ENCODE peak calls at places on chromosomes 6 and 20, in seven cellular contexts. One of them, this sample, is unnamed.
A peak's percentile ranks its signal among the peaks of the same experiment; 100 is the strongest.

GRCh38 chr6:13453172-13453552 is 34.2 kb downstream of the GFOD1 start:
- DNase-seq in effector memory CD8-positive, alpha-beta T cell: no peak
- DNase-seq in neural crest cell: no peak
- DNase-seq in tibial artery: no peak
- DNase-seq in ovary: no peak
- DNase-seq in NCI-H1694 treated with DMSO at 0.1 percent for 48 hours: no peak
- DNase-seq in activated CD4-positive, CD25-positive, alpha-beta regulatory T cell: no peak
- DNase-seq in this sample: no peak

GRCh38 chr6:157756708-157757429 is 66.2 kb upstream of the SNX9 start:
- DNase-seq in effector memory CD8-positive, alpha-beta T cell: peak; percentile 76
- DNase-seq in neural crest cell: peak; percentile 87
- DNase-seq in tibial artery: peak; percentile 92
- DNase-seq in ovary: peak; percentile 93
- DNase-seq in NCI-H1694 treated with DMSO at 0.1 percent for 48 hours: peak; percentile 77
- DNase-seq in activated CD4-positive, CD25-positive, alpha-beta regulatory T cell: peak; percentile 70
- DNase-seq in this sample: peak; percentile 69

GRCh38 chr20:44861547-44862006 is 23.9 kb upstream of the YWHAB start:
- DNase-seq in effector memory CD8-positive, alpha-beta T cell: no peak
- DNase-seq in neural crest cell: no peak
- DNase-seq in tibial artery: peak; percentile 88
- DNase-seq in ovary: no peak
- DNase-seq in NCI-H1694 treated with DMSO at 0.1 percent for 48 hours: no peak
- DNase-seq in activated CD4-positive, CD25-positive, alpha-beta regulatory T cell: no peak
- DNase-seq in this sample: no peak

GRCh38 chr6:104639671-104640070 is 220.0 kb downstream of the HACE1 start:
- DNase-seq in effector memory CD8-positive, alpha-beta T cell: no peak
- DNase-seq in neural crest cell: no peak
- DNase-seq in tibial artery: no peak
- DNase-seq in ovary: no peak
- DNase-seq in NCI-H1694 treated with DMSO at 0.1 percent for 48 hours: no peak
- DNase-seq in activated CD4-positive, CD25-positive, alpha-beta regulatory T cell: no peak
- DNase-seq in this sample: no peak

GRCh38 chr20:2767768-2768631 is 32.4 kb downstream of the CPXM1 start:
- DNase-seq in effector memory CD8-positive, alpha-beta T cell: no peak
- DNase-seq in neural crest cell: no peak
- DNase-seq in tibial artery: peak; percentile 52
- DNase-seq in ovary: no peak
- DNase-seq in NCI-H1694 treated with DMSO at 0.1 percent for 48 hours: no peak
- DNase-seq in activated CD4-positive, CD25-positive, alpha-beta regulatory T cell: no peak
- DNase-seq in this sample: no peak

GRCh38 chr20:37564388-37565133 is 36.9 kb upstream of the BLCAP start:
- DNase-seq in effector memory CD8-positive, alpha-beta T cell: peak; percentile 38
- DNase-seq in neural crest cell: peak; percentile 83
- DNase-seq in tibial artery: no peak
- DNase-seq in ovary: peak; percentile 34
- DNase-seq in NCI-H1694 treated with DMSO at 0.1 percent for 48 hours: peak; percentile 20
- DNase-seq in activated CD4-positive, CD25-positive, alpha-beta regulatory T cell: peak; percentile 10
- DNase-seq in this sample: peak; percentile 87

GRCh38 chr6:69105288-69105687 is 470.2 kb downstream of the ADGRB3 start:
- DNase-seq in effector memory CD8-positive, alpha-beta T cell: no peak
- DNase-seq in neural crest cell: no peak
- DNase-seq in tibial artery: no peak
- DNase-seq in ovary: no peak
- DNase-seq in NCI-H1694 treated with DMSO at 0.1 percent for 48 hours: no peak
- DNase-seq in activated CD4-positive, CD25-positive, alpha-beta regulatory T cell: no peak
- DNase-seq in this sample: peak; percentile 25

GRCh38 chr6:21395121-21395520 is 198.4 kb upstream of the SOX4 start:
- DNase-seq in effector memory CD8-positive, alpha-beta T cell: no peak
- DNase-seq in neural crest cell: no peak
- DNase-seq in tibial artery: no peak
- DNase-seq in ovary: no peak
- DNase-seq in NCI-H1694 treated with DMSO at 0.1 percent for 48 hours: no peak
- DNase-seq in activated CD4-positive, CD25-positive, alpha-beta regulatory T cell: no peak
- DNase-seq in this sample: peak; percentile 67

GRCh38 chr6:72287801-72288200 is 334.1 kb upstream of the KCNQ5 start:
- DNase-seq in effector memory CD8-positive, alpha-beta T cell: no peak
- DNase-seq in neural crest cell: no peak
- DNase-seq in tibial artery: no peak
- DNase-seq in ovary: no peak
- DNase-seq in NCI-H1694 treated with DMSO at 0.1 percent for 48 hours: no peak
- DNase-seq in activated CD4-positive, CD25-positive, alpha-beta regulatory T cell: no peak
- DNase-seq in this sample: no peak

GRCh38 chr6:21325201-21325856 is 268.2 kb upstream of the SOX4 start:
- DNase-seq in effector memory CD8-positive, alpha-beta T cell: no peak
- DNase-seq in neural crest cell: no peak
- DNase-seq in tibial artery: no peak
- DNase-seq in ovary: no peak
- DNase-seq in NCI-H1694 treated with DMSO at 0.1 percent for 48 hours: no peak
- DNase-seq in activated CD4-positive, CD25-positive, alpha-beta regulatory T cell: no peak
- DNase-seq in this sample: no peak

GRCh38 chr6:144341831-144342527 is 56.8 kb downstream of the UTRN start:
- DNase-seq in effector memory CD8-positive, alpha-beta T cell: no peak
- DNase-seq in neural crest cell: no peak
- DNase-seq in tibial artery: no peak
- DNase-seq in ovary: no peak
- DNase-seq in NCI-H1694 treated with DMSO at 0.1 percent for 48 hours: no peak
- DNase-seq in activated CD4-positive, CD25-positive, alpha-beta regulatory T cell: no peak
- DNase-seq in this sample: no peak

GRCh38 chr6:797479-798077 is 104.6 kb upstream of the EXOC2 start:
- DNase-seq in effector memory CD8-positive, alpha-beta T cell: peak; percentile 6
- DNase-seq in neural crest cell: peak; percentile 42
- DNase-seq in tibial artery: no peak
- DNase-seq in ovary: no peak
- DNase-seq in NCI-H1694 treated with DMSO at 0.1 percent for 48 hours: peak; percentile 16
- DNase-seq in activated CD4-positive, CD25-positive, alpha-beta regulatory T cell: no peak
- DNase-seq in this sample: peak; percentile 60

GRCh38 chr20:46128310-46129151 is 10.4 kb downstream of the CD40 start:
- DNase-seq in effector memory CD8-positive, alpha-beta T cell: no peak
- DNase-seq in neural crest cell: peak; percentile 61
- DNase-seq in tibial artery: no peak
- DNase-seq in ovary: no peak
- DNase-seq in NCI-H1694 treated with DMSO at 0.1 percent for 48 hours: peak; percentile 35
- DNase-seq in activated CD4-positive, CD25-positive, alpha-beta regulatory T cell: no peak
- DNase-seq in this sample: peak; percentile 69

GRCh38 chr6:98839788-98840361 is 5.5 kb downstream of the POU3F2 start:
- DNase-seq in effector memory CD8-positive, alpha-beta T cell: no peak
- DNase-seq in neural crest cell: no peak
- DNase-seq in tibial artery: no peak
- DNase-seq in ovary: no peak
- DNase-seq in NCI-H1694 treated with DMSO at 0.1 percent for 48 hours: no peak
- DNase-seq in activated CD4-positive, CD25-positive, alpha-beta regulatory T cell: no peak
- DNase-seq in this sample: no peak

GRCh38 chr6:109515781-109516409 is 32.9 kb upstream of the ZBTB24 start:
- DNase-seq in effector memory CD8-positive, alpha-beta T cell: no peak
- DNase-seq in neural crest cell: no peak
- DNase-seq in tibial artery: no peak
- DNase-seq in ovary: no peak
- DNase-seq in NCI-H1694 treated with DMSO at 0.1 percent for 48 hours: no peak
- DNase-seq in activated CD4-positive, CD25-positive, alpha-beta regulatory T cell: no peak
- DNase-seq in this sample: no peak

GRCh38 chr6:134814076-134814709 is 135.7 kb downstream of the ALDH8A1 start:
- DNase-seq in effector memory CD8-positive, alpha-beta T cell: no peak
- DNase-seq in neural crest cell: no peak
- DNase-seq in tibial artery: no peak
- DNase-seq in ovary: no peak
- DNase-seq in NCI-H1694 treated with DMSO at 0.1 percent for 48 hours: no peak
- DNase-seq in activated CD4-positive, CD25-positive, alpha-beta regulatory T cell: no peak
- DNase-seq in this sample: no peak

GRCh38 chr6:9984607-9985006 is 430.3 kb downstream of the TFAP2A start:
- DNase-seq in effector memory CD8-positive, alpha-beta T cell: no peak
- DNase-seq in neural crest cell: no peak
- DNase-seq in tibial artery: no peak
- DNase-seq in ovary: no peak
- DNase-seq in NCI-H1694 treated with DMSO at 0.1 percent for 48 hours: no peak
- DNase-seq in activated CD4-positive, CD25-positive, alpha-beta regulatory T cell: no peak
- DNase-seq in this sample: no peak

GRCh38 chr6:169997930-169998218 is 246.5 kb downstream of the ERMARD start:
- DNase-seq in effector memory CD8-positive, alpha-beta T cell: no peak
- DNase-seq in neural crest cell: no peak
- DNase-seq in tibial artery: no peak
- DNase-seq in ovary: no peak
- DNase-seq in NCI-H1694 treated with DMSO at 0.1 percent for 48 hours: no peak
- DNase-seq in activated CD4-positive, CD25-positive, alpha-beta regulatory T cell: no peak
- DNase-seq in this sample: no peak

GRCh38 chr20:47150403-47151152 is 205.9 kb downstream of the ZMYND8 start:
- DNase-seq in effector memory CD8-positive, alpha-beta T cell: no peak
- DNase-seq in neural crest cell: peak; percentile 65
- DNase-seq in tibial artery: peak; percentile 66
- DNase-seq in ovary: no peak
- DNase-seq in NCI-H1694 treated with DMSO at 0.1 percent for 48 hours: peak; percentile 35
- DNase-seq in activated CD4-positive, CD25-positive, alpha-beta regulatory T cell: no peak
- DNase-seq in this sample: peak; percentile 95

GRCh38 chr6:25601797-25602679 is 50.0 kb upstream of the SCGN start:
- DNase-seq in effector memory CD8-positive, alpha-beta T cell: no peak
- DNase-seq in neural crest cell: no peak
- DNase-seq in tibial artery: no peak
- DNase-seq in ovary: no peak
- DNase-seq in NCI-H1694 treated with DMSO at 0.1 percent for 48 hours: peak; percentile 54
- DNase-seq in activated CD4-positive, CD25-positive, alpha-beta regulatory T cell: no peak
- DNase-seq in this sample: no peak

GRCh38 chr20:47304287-47304686 is 52.2 kb downstream of the ZMYND8 start:
- DNase-seq in effector memory CD8-positive, alpha-beta T cell: no peak
- DNase-seq in neural crest cell: no peak
- DNase-seq in tibial artery: no peak
- DNase-seq in ovary: no peak
- DNase-seq in NCI-H1694 treated with DMSO at 0.1 percent for 48 hours: no peak
- DNase-seq in activated CD4-positive, CD25-positive, alpha-beta regulatory T cell: no peak
- DNase-seq in this sample: peak; percentile 71

GRCh38 chr6:69022991-69023390 is 387.9 kb downstream of the ADGRB3 start:
- DNase-seq in effector memory CD8-positive, alpha-beta T cell: no peak
- DNase-seq in neural crest cell: no peak
- DNase-seq in tibial artery: no peak
- DNase-seq in ovary: no peak
- DNase-seq in NCI-H1694 treated with DMSO at 0.1 percent for 48 hours: no peak
- DNase-seq in activated CD4-positive, CD25-positive, alpha-beta regulatory T cell: no peak
- DNase-seq in this sample: no peak

GRCh38 chr6:13813621-13814175 is 659 bp downstream of the MCUR1 start:
- DNase-seq in effector memory CD8-positive, alpha-beta T cell: peak; percentile 2
- DNase-seq in neural crest cell: peak; percentile 63
- DNase-seq in tibial artery: peak; percentile 41
- DNase-seq in ovary: no peak
- DNase-seq in NCI-H1694 treated with DMSO at 0.1 percent for 48 hours: peak; percentile 71
- DNase-seq in activated CD4-positive, CD25-positive, alpha-beta regulatory T cell: peak; percentile 20
- DNase-seq in this sample: peak; percentile 93

GRCh38 chr6:140572129-140572528 is 1197.7 kb upstream of the CITED2 start:
- DNase-seq in effector memory CD8-positive, alpha-beta T cell: no peak
- DNase-seq in neural crest cell: no peak
- DNase-seq in tibial artery: no peak
- DNase-seq in ovary: no peak
- DNase-seq in NCI-H1694 treated with DMSO at 0.1 percent for 48 hours: no peak
- DNase-seq in activated CD4-positive, CD25-positive, alpha-beta regulatory T cell: no peak
- DNase-seq in this sample: no peak

GRCh38 chr6:127173541-127173940 is 55.1 kb downstream of the RSPO3 start:
- DNase-seq in effector memory CD8-positive, alpha-beta T cell: no peak
- DNase-seq in neural crest cell: no peak
- DNase-seq in tibial artery: no peak
- DNase-seq in ovary: no peak
- DNase-seq in NCI-H1694 treated with DMSO at 0.1 percent for 48 hours: no peak
- DNase-seq in activated CD4-positive, CD25-positive, alpha-beta regulatory T cell: no peak
- DNase-seq in this sample: no peak

GRCh38 chr6:43943099-43943766 is 173.2 kb downstream of the VEGFA start:
- DNase-seq in effector memory CD8-positive, alpha-beta T cell: no peak
- DNase-seq in neural crest cell: no peak
- DNase-seq in tibial artery: no peak
- DNase-seq in ovary: no peak
- DNase-seq in NCI-H1694 treated with DMSO at 0.1 percent for 48 hours: no peak
- DNase-seq in activated CD4-positive, CD25-positive, alpha-beta regulatory T cell: no peak
- DNase-seq in this sample: no peak